ENCODE peak calls at places on chromosomes 16 and 17, in five cellular contexts. D is uterus, L is IMR-90, A is sigmoid colon, I is body of pancreas. Q is an unnamed sample.

GRCh38 chr16:77995843-77996455 is 26.4 kb upstream of the CLEC3A start:
- DNase-seq in D (no peak), L (no peak), A (no peak), I (no peak), Q (no peak)

GRCh38 chr16:17072104-17072503 is 398.7 kb downstream of the XYLT1 start:
- DNase-seq in D (no peak), L (peak), A (no peak), I (no peak), Q (no peak)

GRCh38 chr17:81509687-81510523 is 2.7 kb downstream of the ACTG1 start:
- DNase-seq in D (no peak), L (no peak), A (no peak), I (no peak), Q (no peak)

GRCh38 chr16:88276591-88276990 is 106.2 kb upstream of the ZNF469 start:
- DNase-seq in D (no peak), L (no peak), A (peak), I (no peak), Q (no peak)

GRCh38 chr17:74748279-74748528 is 224 bp upstream of the NHERF1 start:
- DNase-seq in D (no peak), L (no peak), A (no peak), I (no peak), Q (peak)

GRCh38 chr17:40417609-40418427 is at the start of gene TOP2A:
- DNase-seq in D (peak), L (peak), A (peak), I (peak), Q (peak)

GRCh38 chr17:73863761-73864535 is 219.7 kb upstream of the SDK2 start:
- DNase-seq in D (no peak), L (no peak), A (no peak), I (no peak), Q (no peak)

GRCh38 chr16:81446318-81447275 is 2.0 kb downstream of the CMIP start:
- DNase-seq in D (no peak), L (peak), A (no peak), I (peak), Q (no peak)

GRCh38 chr16:4244254-4244812 is 2.5 kb upstream of the SRL start:
- DNase-seq in D (no peak), L (peak), A (no peak), I (peak), Q (no peak)

GRCh38 chr16:66335704-66336329 is 30.7 kb upstream of the CDH5 start:
- DNase-seq in D (no peak), L (peak), A (no peak), I (no peak), Q (no peak)

GRCh38 chr17:66541461-66542182 is 239.2 kb downstream of the PRKCA start:
- DNase-seq in D (no peak), L (no peak), A (no peak), I (no peak), Q (no peak)

GRCh38 chr17:62675260-62675659 is 47.8 kb downstream of the MRC2 start:
- DNase-seq in D (peak), L (no peak), A (peak), I (no peak), Q (no peak)

GRCh38 chr17:13631541-13631940 is 29.8 kb upstream of the HS3ST3A1 start:
- DNase-seq in D (no peak), L (no peak), A (no peak), I (no peak), Q (no peak)

GRCh38 chr16:57261806-57262205 is 16.7 kb downstream of the ARL2BP start:
- DNase-seq in D (no peak), L (no peak), A (peak), I (no peak), Q (no peak)

GRCh38 chr17:31321481-31321880 is at the start of gene EVI2A:
- DNase-seq in D (no peak), L (peak), A (no peak), I (no peak), Q (peak)

GRCh38 chr16:24322106-24322505 is 66.0 kb downstream of the CACNG3 start:
- DNase-seq in D (no peak), L (no peak), A (no peak), I (no peak), Q (no peak)

GRCh38 chr17:3965123-3965800 is 1.0 kb upstream of the ATP2A3 start:
- DNase-seq in D (no peak), L (no peak), A (no peak), I (peak), Q (peak)

GRCh38 chr17:66275651-66276050 is 26.8 kb upstream of the PRKCA start:
- DNase-seq in D (no peak), L (peak), A (no peak), I (peak), Q (peak)

GRCh38 chr16:86723699-86724098 is 145.3 kb downstream of the FOXL1 start:
- DNase-seq in D (no peak), L (no peak), A (no peak), I (no peak), Q (peak)

GRCh38 chr16:57504001-57504400 is 17.7 kb upstream of the DOK4 start:
- DNase-seq in D (no peak), L (no peak), A (no peak), I (no peak), Q (no peak)

GRCh38 chr16:63067141-63067540 is 1030.9 kb upstream of the CDH8 start:
- DNase-seq in D (no peak), L (no peak), A (no peak), I (no peak), Q (no peak)

GRCh38 chr16:64092284-64092683 is 1029.6 kb downstream of the CDH11 start:
- DNase-seq in D (no peak), L (peak), A (no peak), I (no peak), Q (no peak)

GRCh38 chr17:58310511-58311428 is 17.8 kb downstream of the TSPOAP1 start:
- DNase-seq in D (no peak), L (no peak), A (no peak), I (no peak), Q (no peak)

GRCh38 chr16:11278681-11279628 is 2.2 kb downstream of the PRM1 start:
- DNase-seq in D (no peak), L (no peak), A (no peak), I (no peak), Q (no peak)

GRCh38 chr17:83189673-83190385 is 110.4 kb downstream of the METRNL start:
- DNase-seq in D (peak), L (peak), A (peak), I (peak), Q (no peak)

GRCh38 chr17:20174588-20175265 is 165.6 kb downstream of the SPECC1 start:
- DNase-seq in D (no peak), L (peak), A (no peak), I (no peak), Q (peak)

GRCh38 chr17:31564883-31565297 is 173.4 kb downstream of the RAB11FIP4 start:
- DNase-seq in D (peak), L (peak), A (no peak), I (peak), Q (peak)

GRCh38 chr17:35023538-35023937 is 40.0 kb downstream of the RFFL start:
- DNase-seq in D (no peak), L (no peak), A (no peak), I (no peak), Q (no peak)

GRCh38 chr17:1639549-1639948 is 6.0 kb downstream of the SCARF1 start:
- DNase-seq in D (no peak), L (no peak), A (no peak), I (peak), Q (no peak)

GRCh38 chr17:28416703-28417311 is 10.8 kb upstream of the SLC46A1 start:
- DNase-seq in D (no peak), L (peak), A (no peak), I (peak), Q (peak)

GRCh38 chr17:46154151-46154816 is 38.9 kb downstream of the KANSL1 start:
- DNase-seq in D (no peak), L (peak), A (no peak), I (no peak), Q (no peak)
- TF ChIP-seq POLR2A in D (no peak), L (no peak), A (no peak), I (no peak), Q (no peak)

DNA sequence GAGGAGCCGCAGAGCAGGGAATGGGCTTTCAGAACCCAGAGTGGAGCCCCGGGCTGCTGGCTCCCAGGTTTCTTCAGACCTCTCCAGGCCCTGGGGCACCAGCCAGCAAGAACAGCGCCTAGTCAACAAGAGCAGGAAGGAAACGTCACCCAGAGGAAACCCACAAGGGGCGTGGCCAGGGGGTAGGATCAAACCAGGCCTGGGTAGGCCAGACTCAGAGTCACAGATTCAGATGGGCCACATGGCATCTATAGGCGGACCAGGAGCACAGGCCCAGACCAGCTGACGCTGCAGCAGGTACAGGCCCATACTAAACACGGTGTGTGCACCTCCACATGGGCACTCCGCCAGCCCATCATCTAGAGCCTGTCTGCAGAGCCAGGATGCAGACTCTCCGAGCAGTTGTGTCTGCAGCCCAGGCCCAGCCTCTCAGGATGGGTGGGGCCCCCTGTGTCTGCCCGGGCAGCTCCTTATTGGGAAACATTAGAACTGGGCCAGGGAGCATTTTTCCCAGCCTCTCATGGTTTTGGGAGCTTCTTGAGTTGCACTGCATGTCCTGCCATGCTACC is at the start of gene NLRP1:
- DNase-seq in D (peak), L (peak), A (peak), I (peak), Q (peak)
- TF ChIP-seq POLR2A in D (no peak), L (peak), A (peak), I (peak), Q (peak)

GRCh38 chr16:30355144-30355953 is at the start of gene CD2BP2:
- DNase-seq in D (peak), L (peak), A (peak), I (peak), Q (peak)
- TF ChIP-seq POLR2A in D (peak), L (peak), A (no peak), I (peak), Q (peak)

DNA sequence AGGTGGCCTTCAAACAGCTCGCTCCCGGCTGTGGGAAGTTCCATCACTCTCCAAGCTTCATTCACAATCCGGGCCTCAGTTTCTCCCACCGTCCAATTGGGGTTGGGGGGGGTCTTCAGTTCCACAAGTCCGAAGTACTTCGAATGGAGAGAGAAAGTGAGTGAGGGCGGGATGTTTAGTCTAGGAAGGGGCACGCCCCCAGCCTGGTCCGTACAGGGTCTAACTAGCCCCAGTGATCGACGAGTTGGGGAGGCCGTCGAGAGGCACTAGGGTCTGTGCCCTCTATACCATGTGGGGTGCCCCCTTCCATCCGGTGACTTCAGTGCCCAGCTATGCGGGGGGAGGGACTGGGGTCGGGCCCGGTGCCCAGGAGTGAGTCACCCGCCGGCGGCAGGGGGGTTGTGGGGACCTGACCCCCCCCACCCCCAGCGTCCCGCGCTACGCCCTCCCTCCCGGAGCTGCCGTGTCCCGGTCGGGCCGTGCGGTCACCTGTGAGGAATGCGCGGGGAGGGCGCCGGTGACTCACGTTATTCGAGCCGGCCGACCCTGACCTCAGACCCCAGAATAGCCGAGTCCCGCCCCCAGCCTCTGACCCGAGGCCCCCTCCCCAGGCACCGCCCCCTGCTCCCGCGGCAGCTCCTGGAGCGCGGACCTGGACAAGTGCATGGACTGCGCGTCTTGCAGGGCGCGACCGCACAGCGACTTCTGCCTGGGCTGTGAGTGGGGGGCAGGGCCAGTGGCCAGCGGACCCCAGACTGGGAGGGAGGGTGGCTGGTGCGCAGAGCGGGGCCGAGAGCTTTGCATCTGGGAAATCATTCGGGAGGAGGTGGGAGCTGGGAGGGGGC is 658 bp downstream of the TNFRSF12A start:
- DNase-seq in D (peak), L (peak), A (peak), I (peak), Q (peak)
- TF ChIP-seq POLR2A in D (no peak), L (peak), A (no peak), I (peak), Q (peak)

DNA sequence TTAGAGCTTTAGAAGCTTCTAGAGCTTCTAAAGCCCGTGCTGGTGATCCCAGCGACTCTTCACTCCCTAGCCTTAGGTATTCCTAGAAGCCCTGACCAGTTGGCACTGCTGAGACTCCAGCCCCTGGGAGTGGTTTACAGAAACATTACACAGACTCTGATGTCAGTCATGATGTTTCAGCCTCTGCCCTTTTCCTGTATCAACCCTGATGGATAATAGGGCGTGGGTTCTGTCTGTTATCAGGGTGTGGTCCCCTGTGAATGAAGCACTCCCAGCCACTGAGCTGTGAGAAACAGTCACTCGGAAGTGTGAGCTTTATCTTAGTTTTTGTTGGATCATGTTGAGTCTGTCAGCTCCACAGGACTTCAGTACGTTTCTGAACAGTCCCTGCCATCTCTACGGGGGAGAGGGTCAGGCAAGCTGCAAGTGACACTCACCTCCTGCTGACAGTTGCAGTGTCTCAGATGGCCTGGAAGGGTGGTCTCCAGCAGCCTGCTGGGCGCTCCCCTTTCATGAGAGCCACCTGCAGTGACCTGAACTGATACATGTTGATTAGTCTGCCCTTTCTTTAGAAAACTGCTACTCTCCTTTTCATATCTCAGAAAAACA is 12.8 kb downstream of the GOSR2 start:
- DNase-seq in D (no peak), L (no peak), A (no peak), I (no peak), Q (no peak)
- TF ChIP-seq POLR2A in D (no peak), L (no peak), A (no peak), I (no peak), Q (no peak)

GRCh38 chr16:72666267-72666666 is 381.7 kb downstream of the ZFHX3 start:
- DNase-seq in D (no peak), L (peak), A (no peak), I (no peak), Q (no peak)

GRCh38 chr16:72658888-72659717 is 388.8 kb downstream of the ZFHX3 start:
- DNase-seq in D (no peak), L (peak), A (no peak), I (no peak), Q (no peak)

GRCh38 chr16:72664122-72664479 is 383.8 kb downstream of the ZFHX3 start:
- DNase-seq in D (no peak), L (peak), A (no peak), I (no peak), Q (no peak)

GRCh38 chr16:72664480-72665408 is 383.2 kb downstream of the ZFHX3 start:
- DNase-seq in D (peak), L (peak), A (peak), I (peak), Q (peak)
- TF ChIP-seq POLR2A in D (peak), L (peak), A (no peak), I (peak), Q (peak)

DNA sequence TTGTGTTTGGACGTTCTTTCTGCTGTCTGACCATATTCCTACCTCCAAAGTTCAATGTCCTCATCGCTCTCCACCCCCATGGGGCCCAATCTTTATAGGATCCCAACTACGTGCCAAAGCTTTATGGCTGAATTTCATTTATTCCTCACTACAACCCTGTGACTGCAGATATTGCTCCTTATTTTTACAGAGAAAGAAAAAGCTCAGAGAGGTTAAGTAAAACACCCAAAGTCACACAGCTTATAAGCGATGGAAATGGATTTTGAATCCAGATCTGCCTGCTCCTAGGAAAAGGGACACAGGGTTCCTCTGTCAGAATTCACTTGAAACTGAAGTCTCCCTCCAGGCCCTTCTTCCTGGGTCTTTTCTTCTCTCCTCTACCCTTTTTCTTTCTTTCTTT is 9.3 kb downstream of the NGFR start:
- DNase-seq in D (no peak), L (no peak), A (no peak), I (no peak), Q (no peak)
- TF ChIP-seq POLR2A in D (no peak), L (no peak), A (no peak), I (no peak), Q (no peak)

DNA sequence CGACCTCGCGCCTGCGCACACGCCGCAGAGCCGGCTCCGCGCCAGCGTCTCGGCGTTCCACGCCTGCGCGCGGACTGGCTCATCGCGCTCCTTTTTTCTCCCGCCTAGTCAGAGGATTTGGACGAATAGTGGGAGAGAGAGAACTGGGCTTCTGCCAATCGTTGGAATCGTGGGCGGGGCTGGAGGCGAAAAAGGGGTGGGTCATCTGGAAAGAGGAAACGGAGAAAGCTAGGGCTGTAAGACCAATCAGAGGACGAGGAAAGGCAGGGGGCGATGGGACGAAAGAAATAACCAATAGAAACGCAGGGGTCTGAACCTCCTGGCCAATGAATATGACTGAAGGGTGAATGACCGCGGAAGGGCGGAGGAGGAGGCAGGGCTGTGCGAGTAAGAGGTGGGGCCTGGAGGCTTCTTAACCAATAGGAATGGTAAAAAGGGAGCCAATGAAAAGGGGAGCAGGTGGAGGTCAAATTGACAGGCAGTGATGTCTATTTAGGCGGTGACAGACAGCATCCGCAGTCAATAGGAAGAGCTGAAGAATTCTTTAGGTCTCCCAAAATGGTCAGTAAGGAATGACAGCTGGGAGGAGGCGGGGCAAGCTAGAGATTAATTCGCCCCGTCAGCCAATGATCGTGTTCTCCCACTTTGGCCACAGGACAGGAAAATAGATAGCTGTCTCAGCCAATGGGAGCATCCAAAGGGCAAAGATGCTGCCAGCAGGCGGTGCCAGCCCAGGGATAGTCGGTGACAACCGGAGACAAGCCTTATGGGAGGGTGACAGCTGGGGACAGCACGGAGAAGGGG is at the start of gene TBC1D10B:
- DNase-seq in D (peak), L (peak), A (peak), I (peak), Q (peak)
- TF ChIP-seq POLR2A in D (no peak), L (no peak), A (no peak), I (peak), Q (peak)